ENCODE peak calls at places on chromosome 17, in ten cellular contexts. K, R, C, D, P, X, T, U, N and H are unnamed samples.
A peak's percentile ranks its signal among the peaks of the same experiment; 100 is the strongest.

GRCh38 chr17:63337579-63337978 is 108.5 kb downstream of the CYB561 start:
- DNase-seq in K (no peak), R (no peak), C (no peak), D (no peak), P (no peak), X (no peak), T (no peak), U (no peak), N (no peak), H (no peak)

GRCh38 chr17:72311004-72311403 is 190.2 kb downstream of the SOX9 start:
- DNase-seq in K (no peak), R (no peak), C (no peak), D (no peak), P (no peak), X (no peak), T (no peak), U (no peak), N (no peak), H (no peak)

GRCh38 chr17:55674107-55674506 is 48.6 kb downstream of the TMEM100 start:
- DNase-seq in K (no peak), R (no peak), C (no peak), D (no peak), P (no peak), X (no peak), T (no peak), U (no peak), N (peak; percentile 48), H (peak; percentile 69)

GRCh38 chr17:78034429-78035091 is 76.1 kb downstream of the TNRC6C start:
- DNase-seq in K (no peak), R (peak; percentile 49), C (no peak), D (no peak), P (no peak), X (no peak), T (no peak), U (peak; percentile 31), N (peak; percentile 49), H (no peak)

GRCh38 chr17:60832206-60832605 is 154.6 kb downstream of the BCAS3 start:
- DNase-seq in K (no peak), R (no peak), C (no peak), D (no peak), P (no peak), X (peak; percentile 8), T (no peak), U (peak; percentile 88), N (no peak), H (no peak)

GRCh38 chr17:42266918-42267766 is 9.0 kb downstream of the STAT5B start:
- DNase-seq in K (no peak), R (peak; percentile 89), C (no peak), D (no peak), P (no peak), X (no peak), T (no peak), U (peak; percentile 83), N (peak; percentile 93), H (peak; percentile 8)

GRCh38 chr17:12622726-12623125 is 43.0 kb upstream of the MYOCD start:
- DNase-seq in K (no peak), R (no peak), C (no peak), D (no peak), P (peak; percentile 7), X (no peak), T (no peak), U (no peak), N (peak; percentile 26), H (no peak)

GRCh38 chr17:35900280-35900679 is 20.1 kb upstream of the CCL5 start:
- DNase-seq in K (peak; percentile 23), R (no peak), C (no peak), D (no peak), P (no peak), X (no peak), T (no peak), U (no peak), N (no peak), H (no peak)

GRCh38 chr17:63596856-63597557 is 3.7 kb upstream of the TACO1 start:
- DNase-seq in K (no peak), R (no peak), C (no peak), D (no peak), P (no peak), X (no peak), T (no peak), U (no peak), N (no peak), H (no peak)

GRCh38 chr17:79933863-79934652 is 94.8 kb upstream of the CBX4 start:
- DNase-seq in K (no peak), R (peak; percentile 67), C (peak; percentile 45), D (no peak), P (peak; percentile 71), X (no peak), T (peak; percentile 75), U (no peak), N (peak; percentile 5), H (peak; percentile 81)

GRCh38 chr17:17056167-17056562 is 13.9 kb downstream of the MPRIP start:
- DNase-seq in K (no peak), R (no peak), C (no peak), D (no peak), P (no peak), X (no peak), T (no peak), U (no peak), N (no peak), H (no peak)

GRCh38 chr17:55420776-55421178 is 858 bp downstream of the MMD start:
- DNase-seq in K (peak; percentile 30), R (no peak), C (peak; percentile 17), D (peak; percentile 35), P (peak; percentile 74), X (peak; percentile 29), T (peak; percentile 29), U (peak; percentile 47), N (peak; percentile 23), H (no peak)

GRCh38 chr17:72250206-72250605 is 129.4 kb downstream of the SOX9 start:
- DNase-seq in K (no peak), R (no peak), C (no peak), D (no peak), P (no peak), X (no peak), T (no peak), U (no peak), N (no peak), H (no peak)

GRCh38 chr17:48241770-48242497 is 134.4 kb downstream of the SNX11 start:
- DNase-seq in K (no peak), R (no peak), C (no peak), D (no peak), P (no peak), X (no peak), T (no peak), U (no peak), N (no peak), H (no peak)

GRCh38 chr17:967122-967521 is 12.5 kb downstream of the NXN start:
- DNase-seq in K (no peak), R (no peak), C (no peak), D (no peak), P (no peak), X (no peak), T (no peak), U (no peak), N (no peak), H (no peak)

GRCh38 chr17:34146440-34147043 is 108.5 kb upstream of the CCL2 start:
- DNase-seq in K (peak; percentile 59), R (peak; percentile 46), C (peak; percentile 31), D (no peak), P (peak; percentile 82), X (peak; percentile 31), T (no peak), U (peak; percentile 16), N (no peak), H (no peak)

GRCh38 chr17:57296231-57296630 is 39.9 kb downstream of the MSI2 start:
- DNase-seq in K (no peak), R (peak; percentile 23), C (no peak), D (no peak), P (no peak), X (no peak), T (no peak), U (no peak), N (no peak), H (no peak)